ENCODE peak calls at places on chromosomes 1 and 21, in nine cellular contexts. I is H1, H is spleen, R is GM20000, K is GDM1, P is DND-41, W is astrocyte, J is HEK293T, T is iris pigment epithelial cell. L is an unnamed sample.

GRCh38 chr1:39173119-39173994 is 31.1 kb upstream of the MACF1 start:
- DNase-seq in K (no peak), H (no peak), W (peak; percentile 64), P (no peak), T (no peak), R (no peak), I (no peak), J (no peak), L (no peak)

GRCh38 chr1:112237983-112238515 is 158.0 kb upstream of the CTTNBP2NL start:
- DNase-seq in J (no peak), P (no peak), T (no peak), R (no peak), W (no peak), I (peak; percentile 5), H (no peak), K (no peak), L (no peak)

GRCh38 chr1:236395780-236396664 is 1.9 kb downstream of the EDARADD start:
- DNase-seq in P (peak; percentile 4), I (no peak), R (peak; percentile 32), J (peak; percentile 60), K (no peak), W (no peak), T (no peak), H (no peak), L (no peak)

GRCh38 chr1:22791736-22792325 is 81.2 kb downstream of the EPHB2 start:
- DNase-seq in T (no peak), R (no peak), I (no peak), W (no peak), J (no peak), H (no peak), P (no peak), K (no peak), L (no peak)

GRCh38 chr1:206503591-206504362 is 3.6 kb upstream of the RASSF5 start:
- DNase-seq in K (peak; percentile 87), H (peak; percentile 31), T (peak; percentile 99), R (peak; percentile 84), P (no peak), J (no peak), I (no peak), W (peak; percentile 99), L (peak; percentile 76)

GRCh38 chr1:217717959-217718358 is 86.8 kb downstream of the SPATA17 start:
- DNase-seq in I (no peak), W (no peak), H (no peak), R (no peak), J (no peak), K (no peak), P (no peak), T (no peak), L (no peak)

GRCh38 chr1:39272027-39272790 is 67.7 kb downstream of the MACF1 start:
- DNase-seq in T (peak; percentile 38), P (no peak), H (no peak), J (no peak), R (peak; percentile 46), W (no peak), K (no peak), I (no peak), L (no peak)

GRCh38 chr21:44427241-44428120 is 27.8 kb upstream of the LRRC3 start:
- DNase-seq in J (no peak), K (no peak), W (no peak), H (peak; percentile 74), R (no peak), P (no peak), T (no peak), I (no peak), L (peak; percentile 31)

GRCh38 chr1:225131869-225132268 is 202.4 kb downstream of the DNAH14 start:
- DNase-seq in J (no peak), I (no peak), T (no peak), K (no peak), R (no peak), P (no peak), H (no peak), W (no peak), L (no peak)

GRCh38 chr1:58432813-58433668 is 113.5 kb downstream of the OMA1 start:
- DNase-seq in R (peak; percentile 12), W (peak; percentile 92), K (no peak), J (peak; percentile 28), H (no peak), P (no peak), I (peak; percentile 39), T (peak; percentile 88), L (no peak)

GRCh38 chr1:12799730-12800129 is 8.5 kb downstream of the PRAMEF1 start:
- DNase-seq in I (no peak), W (no peak), H (no peak), K (no peak), T (no peak), J (no peak), R (no peak), P (no peak), L (no peak)

GRCh38 chr1:181135462-181135781 is 46.9 kb downstream of the IER5 start:
- DNase-seq in K (no peak), W (no peak), P (peak; percentile 53), J (peak; percentile 67), R (no peak), I (no peak), T (peak; percentile 48), H (no peak), L (no peak)

GRCh38 chr1:172777767-172778166 is 118.9 kb downstream of the FASLG start:
- DNase-seq in W (no peak), I (no peak), P (no peak), K (no peak), T (no peak), H (no peak), R (no peak), J (no peak), L (no peak)

GRCh38 chr21:37828515-37828914 is 87.7 kb downstream of the KCNJ6 start:
- DNase-seq in I (no peak), H (no peak), P (no peak), K (no peak), T (no peak), W (no peak), J (no peak), R (no peak), L (no peak)

GRCh38 chr1:4488018-4488417 is 166.4 kb upstream of the AJAP1 start:
- DNase-seq in H (peak; percentile 64), J (no peak), R (no peak), I (no peak), P (no peak), T (no peak), W (no peak), K (no peak), L (no peak)

GRCh38 chr1:230392920-230393521 is 33.1 kb downstream of the PGBD5 start:
- DNase-seq in J (no peak), R (no peak), I (no peak), K (no peak), P (no peak), W (no peak), T (no peak), H (no peak), L (no peak)

L was measured in psoas muscle.